ENCODE peak calls at places on chromosomes 12 and 14, in ten cellular contexts. L is SIG-M5; J is stimulated activated naive CD4-positive, alpha-beta T cell; R is stimulated activated CD8-positive, alpha-beta memory T cell treated with anti-CD3 and anti-CD28 coated beads, Interleukin-7, amount 100 ng/mL, for 1 hour; V is tibial artery; U is ACHN; Y is COLO829; W is non-pigmented ciliary epithelial cell; G is esophagus squamous epithelium; P is Ammon's horn. O is an unnamed sample.

GRCh38 chr14:70281938-70282337 is 77.5 kb downstream of the COX16 start:
- DNase-seq in W (no peak), L (no peak), R (no peak), J (no peak), V (no peak), U (no peak), P (no peak), G (no peak), Y (no peak), O (no peak)

GRCh38 chr12:39587247-39587646 is 32.4 kb downstream of the ABCD2 start:
- DNase-seq in U (peak), W (no peak), J (peak), V (no peak), L (no peak), Y (no peak), R (no peak), P (peak), G (no peak), O (no peak)

GRCh38 chr12:112122823-112123690 is 2.3 kb upstream of the TRAFD1 start:
- DNase-seq in W (peak), V (no peak), P (no peak), J (no peak), Y (no peak), L (no peak), U (no peak), G (no peak), R (no peak), O (no peak)

GRCh38 chr12:24759155-24759554 is 189.7 kb downstream of the BCAT1 start:
- DNase-seq in G (no peak), R (no peak), U (peak), Y (no peak), J (no peak), P (no peak), W (no peak), L (no peak), V (no peak), O (no peak)

GRCh38 chr12:56010112-56010570 is 10.7 kb upstream of the IKZF4 start:
- DNase-seq in J (no peak), G (no peak), V (no peak), W (no peak), Y (no peak), R (no peak), L (no peak), U (no peak), P (no peak), O (no peak)

GRCh38 chr12:66500094-66500493 is 178.8 kb downstream of the GRIP1 start:
- DNase-seq in L (no peak), W (no peak), R (no peak), J (no peak), Y (no peak), G (no peak), U (no peak), P (no peak), V (no peak), O (no peak)

GRCh38 chr14:90536092-90536491 is 139.3 kb downstream of the CALM1 start:
- DNase-seq in W (no peak), Y (no peak), V (no peak), G (no peak), R (no peak), J (no peak), U (peak), L (no peak), P (peak), O (no peak)

GRCh38 chr14:75205586-75205985 is 29.2 kb upstream of the TMED10 start:
- DNase-seq in G (no peak), W (no peak), U (no peak), L (no peak), P (no peak), V (no peak), J (no peak), Y (no peak), R (no peak), O (peak)

GRCh38 chr12:132270969-132271754 is 58.2 kb downstream of the GALNT9 start:
- DNase-seq in P (no peak), G (no peak), R (no peak), Y (no peak), U (no peak), J (no peak), V (no peak), L (no peak), W (no peak), O (no peak)

GRCh38 chr14:59177229-59177628 is 11.2 kb upstream of the DAAM1 start:
- DNase-seq in V (no peak), G (no peak), L (no peak), W (no peak), J (no peak), R (no peak), P (no peak), Y (no peak), U (no peak), O (no peak)

GRCh38 chr12:124034297-124034696 is 61.3 kb downstream of the ZNF664 start:
- DNase-seq in R (no peak), W (no peak), L (no peak), G (no peak), J (no peak), P (no peak), U (no peak), V (no peak), Y (no peak), O (no peak)

O was measured in endothelial cell of umbilical vein.